ENCODE peak calls at places on chromosomes 7 and 10, in five cellular contexts. H is suprapubic skin, M is Peyer's patch, I is heart left ventricle, F is fibroblast of lung. K is an unnamed sample.

GRCh38 chr7:152176797-152177196 is 151.3 kb downstream of the GALNT11 start:
- DNase-seq in H (no peak), M (no peak), I (no peak), F (no peak), K (no peak)

GRCh38 chr7:74400420-74401136 is 53.1 kb upstream of the GTF2IRD1 start:
- DNase-seq in H (no peak), M (no peak), I (no peak), F (no peak), K (no peak)

GRCh38 chr7:34603711-34604444 is 54.1 kb upstream of the NPSR1 start:
- DNase-seq in H (no peak), M (no peak), I (peak), F (no peak), K (no peak)

GRCh38 chr7:140596751-140597424 is 43.7 kb downstream of the DENND2A start:
- DNase-seq in H (no peak), M (no peak), I (no peak), F (peak), K (peak)

GRCh38 chr10:129514568-129515451 is 47.8 kb downstream of the MGMT start:
- DNase-seq in H (no peak), M (no peak), I (no peak), F (no peak), K (no peak)

GRCh38 chr10:126458453-126458852 is 70.2 kb upstream of the ADAM12 start:
- DNase-seq in H (no peak), M (no peak), I (no peak), F (peak), K (no peak)

GRCh38 chr7:45937862-45938261 is 16.8 kb upstream of the IGFBP3 start:
- DNase-seq in H (no peak), M (no peak), I (no peak), F (no peak), K (no peak)

GRCh38 chr10:132690821-132691610 is 94.9 kb downstream of the NKX6-2 start:
- DNase-seq in H (peak), M (peak), I (peak), F (no peak), K (no peak)

GRCh38 chr10:97687785-97688781 is 1.0 kb upstream of the AVPI1 start:
- DNase-seq in H (no peak), M (no peak), I (no peak), F (peak), K (no peak)

GRCh38 chr10:78045237-78045636 is 11.6 kb downstream of the RPS24 start:
- DNase-seq in H (no peak), M (peak), I (no peak), F (no peak), K (no peak)

GRCh38 chr7:157614457-157615020 is 277.7 kb downstream of the DNAJB6 start:
- DNase-seq in H (no peak), M (peak), I (no peak), F (no peak), K (no peak)

GRCh38 chr7:2894118-2894940 is 50.2 kb upstream of the GNA12 start:
- DNase-seq in H (no peak), M (peak), I (no peak), F (no peak), K (no peak)

GRCh38 chr7:149197675-149198074 is 2.3 kb downstream of the ZNF282 start:
- DNase-seq in H (no peak), M (no peak), I (no peak), F (no peak), K (no peak)

GRCh38 chr7:97078023-97078988 is 39.2 kb upstream of the SDHAF3 start:
- DNase-seq in H (no peak), M (no peak), I (no peak), F (no peak), K (no peak)

GRCh38 chr10:110857265-110858158 is 14.2 kb upstream of the PDCD4 start:
- DNase-seq in H (no peak), M (peak), I (peak), F (peak), K (no peak)

GRCh38 chr10:19845963-19846362 is 29.7 kb downstream of the PLXDC2 start:
- DNase-seq in H (no peak), M (no peak), I (no peak), F (no peak), K (no peak)

GRCh38 chr10:112953075-112953501 is 3.0 kb downstream of the TCF7L2 start:
- DNase-seq in H (no peak), M (no peak), I (peak), F (no peak), K (no peak)

GRCh38 chr7:128322040-128322643 is 21.6 kb downstream of the RBM28 start:
- DNase-seq in H (no peak), M (no peak), I (no peak), F (peak), K (peak)

GRCh38 chr10:44575601-44576380 is 190.9 kb upstream of the CXCL12 start:
- DNase-seq in H (no peak), M (no peak), I (no peak), F (no peak), K (no peak)

GRCh38 chr10:50385610-50386009 is 134.3 kb upstream of the ASAH2 start:
- DNase-seq in H (no peak), M (no peak), I (peak), F (peak), K (no peak)

GRCh38 chr7:130844811-130845580 is 111.0 kb upstream of the KLF14 start:
- DNase-seq in H (no peak), M (no peak), I (no peak), F (peak), K (no peak)

GRCh38 chr7:114255404-114255841 is 159.2 kb upstream of the FOXP2 start:
- DNase-seq in H (no peak), M (peak), I (no peak), F (no peak), K (no peak)

GRCh38 chr10:48309711-48310226 is 3.3 kb downstream of the MAPK8 start:
- DNase-seq in H (no peak), M (no peak), I (no peak), F (peak), K (no peak)

GRCh38 chr10:97612386-97612785 is 20.9 kb downstream of the MORN4 start:
- DNase-seq in H (no peak), M (no peak), I (no peak), F (peak), K (peak)

GRCh38 chr10:2972216-2972615 is 95.1 kb upstream of the PFKP start:
- DNase-seq in H (no peak), M (no peak), I (no peak), F (peak), K (no peak)

GRCh38 chr10:35420044-35420443 is 83.7 kb downstream of the CCNY start:
- DNase-seq in H (no peak), M (no peak), I (no peak), F (no peak), K (no peak)

GRCh38 chr7:136657332-136657942 is 211.0 kb upstream of the CHRM2 start:
- DNase-seq in H (no peak), M (no peak), I (no peak), F (no peak), K (no peak)

GRCh38 chr7:33145174-33145573 is 15.8 kb downstream of the BBS9 start:
- DNase-seq in H (no peak), M (no peak), I (no peak), F (no peak), K (no peak)

GRCh38 chr7:85833071-85833470 is 646.2 kb upstream of the SEMA3D start:
- DNase-seq in H (no peak), M (no peak), I (no peak), F (peak), K (peak)

GRCh38 chr7:43341132-43341531 is 228.7 kb downstream of the HECW1 start:
- DNase-seq in H (no peak), M (no peak), I (no peak), F (no peak), K (no peak)

GRCh38 chr7:2818653-2819052 is 25.5 kb downstream of the GNA12 start:
- DNase-seq in H (no peak), M (no peak), I (no peak), F (no peak), K (no peak)

GRCh38 chr10:59090804-59091203 is 85.6 kb upstream of the PHYHIPL start:
- DNase-seq in H (no peak), M (no peak), I (no peak), F (no peak), K (no peak)

GRCh38 chr10:132335189-132336063 is 3.4 kb downstream of the LRRC27 start:
- DNase-seq in H (no peak), M (peak), I (peak), F (no peak), K (no peak)

GRCh38 chr7:66638309-66639099 is 9.8 kb downstream of the KCTD7 start:
- DNase-seq in H (no peak), M (no peak), I (no peak), F (no peak), K (no peak)
- TF ChIP-seq CTCF in H (no peak), M (no peak), I (no peak), F (no peak), K (no peak)

GRCh38 chr7:100515072-100515532 is 23.9 kb upstream of the AGFG2 start:
- DNase-seq in H (no peak), M (no peak), I (no peak), F (peak), K (peak)
- H3K4me3 ChIP-seq in H (no peak), M (no peak), I (no peak), F (no peak), K (no peak)

GRCh38 chr10:23173549-23174074 is 18.5 kb upstream of the PTF1A start:
- DNase-seq in H (no peak), M (no peak), I (no peak), F (no peak), K (no peak)
- TF ChIP-seq CTCF in H (no peak), M (no peak), I (no peak), F (no peak), K (no peak)

GRCh38 chr10:75020168-75020567 is 91.3 kb upstream of the SAMD8 start:
- DNase-seq in H (no peak), M (no peak), I (no peak), F (no peak), K (no peak)

GRCh38 chr10:75018873-75019272 is 92.6 kb upstream of the SAMD8 start:
- DNase-seq in H (no peak), M (no peak), I (no peak), F (no peak), K (no peak)

GRCh38 chr10:75019360-75019759 is 92.1 kb upstream of the SAMD8 start:
- DNase-seq in H (no peak), M (no peak), I (no peak), F (peak), K (peak)

GRCh38 chr10:75023074-75023473 is 88.4 kb upstream of the SAMD8 start:
- DNase-seq in H (no peak), M (no peak), I (no peak), F (no peak), K (no peak)

DNA sequence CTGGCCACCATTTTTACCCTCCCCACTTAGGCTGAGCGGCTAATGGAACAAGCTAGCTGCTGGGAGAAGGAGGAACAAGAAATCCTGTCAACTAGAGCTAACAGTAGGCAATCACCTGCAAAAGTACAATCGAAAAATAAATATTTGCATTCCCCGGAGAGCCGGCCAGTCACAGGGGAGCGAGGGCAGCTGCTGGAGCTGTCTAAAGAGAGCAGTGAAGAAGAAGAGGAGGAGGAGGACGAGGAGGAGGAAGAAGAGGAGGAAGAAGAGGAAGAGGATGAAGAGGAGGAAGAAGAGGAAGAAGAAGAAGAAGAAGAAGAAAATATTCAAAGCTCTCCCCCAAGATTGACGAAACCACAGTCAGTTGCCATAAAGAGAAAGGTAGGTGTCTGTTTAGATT is 89.6 kb upstream of the SAMD8 start:
- DNase-seq in H (no peak), M (no peak), I (no peak), F (no peak), K (no peak)
- H3K4me3 ChIP-seq in H (no peak), M (no peak), I (no peak), F (no peak), K (no peak)

K was measured in astrocyte of the cerebellum.